ENCODE peak calls at places on chromosomes 6 and 20, in four cellular contexts. One of them, this sample, is unnamed.

GRCh38 chr6:112956696-112957525 is 609.8 kb downstream of the RFPL4B start:
- DNase-seq in activated B cell treated with CpG ODN at 0.5 μM for 24 hours: no peak
- DNase-seq in thoracic aorta: no peak
- DNase-seq in left ventricle myocardium inferior: no peak
- DNase-seq in this sample: no peak

GRCh38 chr20:37295595-37295994 is 6.1 kb downstream of the MANBAL start:
- DNase-seq in activated B cell treated with CpG ODN at 0.5 μM for 24 hours: no peak
- DNase-seq in thoracic aorta: no peak
- DNase-seq in left ventricle myocardium inferior: no peak
- DNase-seq in this sample: no peak

GRCh38 chr20:46350201-46350985 is 42.1 kb upstream of the CDH22 start:
- DNase-seq in activated B cell treated with CpG ODN at 0.5 μM for 24 hours: no peak
- DNase-seq in thoracic aorta: no peak
- DNase-seq in left ventricle myocardium inferior: no peak
- DNase-seq in this sample: no peak

GRCh38 chr6:12175626-12176025 is 114.5 kb upstream of the EDN1 start:
- DNase-seq in activated B cell treated with CpG ODN at 0.5 μM for 24 hours: no peak
- DNase-seq in thoracic aorta: no peak
- DNase-seq in left ventricle myocardium inferior: no peak
- DNase-seq in this sample: no peak

GRCh38 chr6:169780571-169781091 is 29.2 kb downstream of the ERMARD start:
- DNase-seq in activated B cell treated with CpG ODN at 0.5 μM for 24 hours: no peak
- DNase-seq in thoracic aorta: no peak
- DNase-seq in left ventricle myocardium inferior: no peak
- DNase-seq in this sample: no peak

GRCh38 chr6:52904562-52905279 is 4.8 kb downstream of the GSTA3 start:
- DNase-seq in activated B cell treated with CpG ODN at 0.5 μM for 24 hours: no peak
- DNase-seq in thoracic aorta: no peak
- DNase-seq in left ventricle myocardium inferior: no peak
- DNase-seq in this sample: no peak

GRCh38 chr20:23461180-23461579 is 8.5 kb upstream of the CST11 start:
- DNase-seq in activated B cell treated with CpG ODN at 0.5 μM for 24 hours: no peak
- DNase-seq in thoracic aorta: no peak
- DNase-seq in left ventricle myocardium inferior: no peak
- DNase-seq in this sample: no peak

GRCh38 chr6:130434174-130434873 is 68.5 kb downstream of the TMEM200A start:
- DNase-seq in activated B cell treated with CpG ODN at 0.5 μM for 24 hours: no peak
- DNase-seq in thoracic aorta: no peak
- DNase-seq in left ventricle myocardium inferior: no peak
- DNase-seq in this sample: no peak

GRCh38 chr20:1010659-1011058 is 8.5 kb upstream of the RSPO4 start:
- DNase-seq in activated B cell treated with CpG ODN at 0.5 μM for 24 hours: no peak
- DNase-seq in thoracic aorta: no peak
- DNase-seq in left ventricle myocardium inferior: no peak
- DNase-seq in this sample: no peak

GRCh38 chr6:49653942-49654341 is 17.3 kb upstream of the RHAG start:
- DNase-seq in activated B cell treated with CpG ODN at 0.5 μM for 24 hours: no peak
- DNase-seq in thoracic aorta: no peak
- DNase-seq in left ventricle myocardium inferior: no peak
- DNase-seq in this sample: no peak

GRCh38 chr6:72206606-72207005 is 320.3 kb downstream of the RIMS1 start:
- DNase-seq in activated B cell treated with CpG ODN at 0.5 μM for 24 hours: no peak
- DNase-seq in thoracic aorta: no peak
- DNase-seq in left ventricle myocardium inferior: no peak
- DNase-seq in this sample: no peak
- TF ChIP-seq CTCF in activated B cell treated with CpG ODN at 0.5 μM for 24 hours: no peak
- TF ChIP-seq CTCF in thoracic aorta: no peak
- TF ChIP-seq CTCF in left ventricle myocardium inferior: no peak
- TF ChIP-seq CTCF in this sample: no peak

GRCh38 chr20:58777657-58778056 is 73.0 kb downstream of the GNAS-AS1 start:
- DNase-seq in activated B cell treated with CpG ODN at 0.5 μM for 24 hours: no peak
- DNase-seq in thoracic aorta: no peak
- DNase-seq in left ventricle myocardium inferior: no peak
- DNase-seq in this sample: no peak

GRCh38 chr20:58774214-58774613 is 76.5 kb downstream of the GNAS-AS1 start:
- DNase-seq in activated B cell treated with CpG ODN at 0.5 μM for 24 hours: no peak
- DNase-seq in thoracic aorta: no peak
- DNase-seq in left ventricle myocardium inferior: no peak
- DNase-seq in this sample: no peak

GRCh38 chr20:58775371-58775770 is 75.3 kb downstream of the GNAS-AS1 start:
- DNase-seq in activated B cell treated with CpG ODN at 0.5 μM for 24 hours: no peak
- DNase-seq in thoracic aorta: no peak
- DNase-seq in left ventricle myocardium inferior: no peak
- DNase-seq in this sample: no peak

GRCh38 chr20:58776109-58776508 is 74.6 kb downstream of the GNAS-AS1 start:
- DNase-seq in activated B cell treated with CpG ODN at 0.5 μM for 24 hours: no peak
- DNase-seq in thoracic aorta: no peak
- DNase-seq in left ventricle myocardium inferior: no peak
- DNase-seq in this sample: no peak

DNA sequence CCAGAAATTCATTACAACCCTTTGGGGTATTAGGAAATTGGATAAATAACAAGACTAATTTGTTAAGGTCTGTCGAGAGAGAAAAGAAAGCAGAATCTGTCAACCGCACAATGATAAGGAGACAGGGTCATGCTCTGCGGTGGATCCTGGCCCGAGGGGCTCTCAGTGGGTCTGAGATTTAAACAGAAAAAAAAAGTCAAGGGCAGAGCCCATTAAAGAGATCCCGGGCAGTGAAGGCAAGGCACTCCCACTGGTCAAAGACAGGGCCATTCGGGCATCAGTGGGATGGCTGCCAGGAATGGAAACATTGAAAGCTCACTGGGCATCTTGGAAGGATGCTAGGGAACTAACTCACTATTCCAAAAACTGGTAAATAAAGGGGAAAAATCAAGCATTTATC is 77.9 kb downstream of the GNAS-AS1 start:
- DNase-seq in activated B cell treated with CpG ODN at 0.5 μM for 24 hours: no peak
- DNase-seq in thoracic aorta: no peak
- DNase-seq in left ventricle myocardium inferior: no peak
- DNase-seq in this sample: no peak
- TF ChIP-seq CTCF in activated B cell treated with CpG ODN at 0.5 μM for 24 hours: no peak
- TF ChIP-seq CTCF in thoracic aorta: no peak
- TF ChIP-seq CTCF in left ventricle myocardium inferior: no peak
- TF ChIP-seq CTCF in this sample: no peak

DNA sequence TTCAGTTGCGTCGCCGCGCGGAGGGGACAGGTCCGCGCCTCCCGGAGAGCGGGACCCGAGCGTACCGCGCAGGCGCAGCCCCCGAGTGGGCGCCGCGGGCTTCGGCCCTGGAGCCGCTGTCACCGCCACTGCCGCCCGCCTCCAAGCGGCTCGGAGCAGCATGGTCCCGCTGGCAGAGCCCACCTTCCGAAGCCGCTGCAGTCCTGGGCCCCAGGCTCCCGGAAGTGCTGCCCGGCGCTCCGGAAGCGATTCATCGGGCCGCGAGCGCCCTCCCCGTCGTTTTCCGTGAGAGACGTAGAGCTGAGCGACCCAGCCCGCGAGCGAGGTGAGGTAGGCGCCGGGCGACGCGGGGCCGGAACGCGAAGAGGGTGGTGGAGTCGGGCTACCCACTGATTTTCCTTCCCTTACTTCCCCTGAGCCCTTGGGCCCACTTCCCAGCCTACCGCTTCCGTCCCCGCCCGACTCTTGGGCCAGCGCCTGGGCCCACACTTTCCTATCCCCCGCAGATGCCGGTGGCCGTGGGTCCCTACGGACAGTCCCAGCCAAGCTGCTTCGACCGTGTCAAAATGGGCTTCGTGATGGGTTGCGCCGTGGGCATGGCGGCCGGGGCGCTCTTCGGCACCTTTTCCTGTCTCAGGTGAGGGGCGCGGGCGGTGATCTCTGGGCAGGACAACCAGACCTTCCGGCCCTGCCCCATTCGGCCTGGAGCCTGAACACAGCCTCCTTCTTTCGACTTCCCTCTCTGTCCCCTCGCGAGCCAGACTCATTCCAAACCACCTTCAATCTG is at the start of the genes NFS1 and ROMO1:
- DNase-seq in activated B cell treated with CpG ODN at 0.5 μM for 24 hours: peak
- DNase-seq in thoracic aorta: peak
- DNase-seq in left ventricle myocardium inferior: peak
- DNase-seq in this sample: peak
- TF ChIP-seq CTCF in activated B cell treated with CpG ODN at 0.5 μM for 24 hours: no peak
- TF ChIP-seq CTCF in thoracic aorta: peak
- TF ChIP-seq CTCF in left ventricle myocardium inferior: peak
- TF ChIP-seq CTCF in this sample: peak

GRCh38 chr20:62563561-62563960 is 78.7 kb upstream of the SLCO4A1 start:
- DNase-seq in activated B cell treated with CpG ODN at 0.5 μM for 24 hours: no peak
- DNase-seq in thoracic aorta: no peak
- DNase-seq in left ventricle myocardium inferior: no peak
- DNase-seq in this sample: no peak

GRCh38 chr20:62566266-62566665 is 76.0 kb upstream of the SLCO4A1 start:
- DNase-seq in activated B cell treated with CpG ODN at 0.5 μM for 24 hours: no peak
- DNase-seq in thoracic aorta: no peak
- DNase-seq in left ventricle myocardium inferior: no peak
- DNase-seq in this sample: no peak

GRCh38 chr20:62566771-62567170 is 75.5 kb upstream of the SLCO4A1 start:
- DNase-seq in activated B cell treated with CpG ODN at 0.5 μM for 24 hours: no peak
- DNase-seq in thoracic aorta: no peak
- DNase-seq in left ventricle myocardium inferior: no peak
- DNase-seq in this sample: no peak

GRCh38 chr20:62562831-62563230 is 79.5 kb upstream of the SLCO4A1 start:
- DNase-seq in activated B cell treated with CpG ODN at 0.5 μM for 24 hours: no peak
- DNase-seq in thoracic aorta: no peak
- DNase-seq in left ventricle myocardium inferior: no peak
- DNase-seq in this sample: no peak

GRCh38 chr20:62564456-62565245 is 77.7 kb upstream of the SLCO4A1 start:
- DNase-seq in activated B cell treated with CpG ODN at 0.5 μM for 24 hours: no peak
- DNase-seq in thoracic aorta: no peak
- DNase-seq in left ventricle myocardium inferior: no peak
- DNase-seq in this sample: no peak
- TF ChIP-seq CTCF in activated B cell treated with CpG ODN at 0.5 μM for 24 hours: no peak
- TF ChIP-seq CTCF in thoracic aorta: no peak
- TF ChIP-seq CTCF in left ventricle myocardium inferior: no peak
- TF ChIP-seq CTCF in this sample: no peak

DNA sequence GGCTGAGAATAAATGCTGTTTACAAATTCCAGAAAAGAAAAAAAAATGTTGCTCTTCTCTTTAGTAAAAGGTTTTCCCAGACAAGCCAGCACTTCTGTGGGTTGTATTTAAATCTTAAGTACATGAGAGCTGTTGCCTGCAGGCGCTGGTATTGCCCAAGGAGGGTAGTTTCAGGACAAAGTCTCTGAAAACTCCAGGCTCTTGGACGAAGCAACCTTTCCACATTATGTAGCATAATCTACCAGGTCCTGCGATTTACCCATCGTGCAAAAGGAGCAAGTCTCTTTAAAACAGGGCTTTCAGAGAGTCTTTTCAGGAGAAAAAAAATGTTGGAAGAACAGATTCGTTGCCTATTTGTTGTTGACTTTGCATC is 65.6 kb downstream of the PLG start:
- DNase-seq in activated B cell treated with CpG ODN at 0.5 μM for 24 hours: no peak
- DNase-seq in thoracic aorta: no peak
- DNase-seq in left ventricle myocardium inferior: no peak
- DNase-seq in this sample: no peak
- TF ChIP-seq CTCF in activated B cell treated with CpG ODN at 0.5 μM for 24 hours: no peak
- TF ChIP-seq CTCF in thoracic aorta: no peak
- TF ChIP-seq CTCF in left ventricle myocardium inferior: no peak
- TF ChIP-seq CTCF in this sample: no peak

GRCh38 chr6:32069460-32069859 is 31.2 kb downstream of the CYP21A2 start:
- DNase-seq in activated B cell treated with CpG ODN at 0.5 μM for 24 hours: no peak
- DNase-seq in thoracic aorta: no peak
- DNase-seq in left ventricle myocardium inferior: no peak
- DNase-seq in this sample: no peak

GRCh38 chr6:32068867-32069266 is 30.7 kb downstream of the CYP21A2 start:
- DNase-seq in activated B cell treated with CpG ODN at 0.5 μM for 24 hours: no peak
- DNase-seq in thoracic aorta: no peak
- DNase-seq in left ventricle myocardium inferior: no peak
- DNase-seq in this sample: no peak

GRCh38 chr6:32070814-32071466 is 32.7 kb downstream of the CYP21A2 start:
- DNase-seq in activated B cell treated with CpG ODN at 0.5 μM for 24 hours: no peak
- DNase-seq in thoracic aorta: no peak
- DNase-seq in left ventricle myocardium inferior: peak
- DNase-seq in this sample: no peak

GRCh38 chr6:32073066-32073465 is 34.9 kb downstream of the CYP21A2 start:
- DNase-seq in activated B cell treated with CpG ODN at 0.5 μM for 24 hours: no peak
- DNase-seq in thoracic aorta: no peak
- DNase-seq in left ventricle myocardium inferior: no peak
- DNase-seq in this sample: no peak

DNA sequence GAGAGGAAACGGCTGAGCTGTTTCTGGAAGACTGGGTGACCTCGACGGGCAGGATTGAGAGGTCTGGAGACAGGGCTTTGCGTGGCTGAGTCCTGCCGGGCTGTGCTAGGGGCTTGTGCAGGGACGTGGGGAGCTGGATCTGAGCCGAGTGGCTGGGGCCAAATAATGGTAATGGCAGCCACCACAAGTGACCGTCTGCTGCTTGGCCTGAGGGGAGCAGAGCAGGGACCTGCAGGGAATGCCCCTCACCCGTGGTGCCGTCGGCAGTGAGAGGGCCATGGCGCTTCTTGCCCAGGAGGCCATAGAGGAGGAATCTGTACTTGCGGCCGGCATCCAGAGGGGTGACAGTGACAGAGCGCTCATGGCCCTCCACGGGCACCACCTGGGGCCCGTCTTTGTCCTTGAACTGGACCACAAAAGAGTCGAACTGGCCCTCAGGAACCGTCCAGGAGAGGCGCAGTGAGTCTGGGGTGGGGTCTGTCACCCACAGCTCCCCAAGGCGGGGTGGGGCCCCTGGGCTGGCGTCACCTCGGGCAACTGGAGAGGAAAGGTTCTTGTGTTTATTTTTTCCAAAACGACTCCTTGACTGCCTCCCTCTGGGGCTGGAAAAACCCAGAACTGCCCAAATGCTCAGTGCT is 31.8 kb downstream of the CYP21A2 start:
- DNase-seq in activated B cell treated with CpG ODN at 0.5 μM for 24 hours: no peak
- DNase-seq in thoracic aorta: no peak
- DNase-seq in left ventricle myocardium inferior: no peak
- DNase-seq in this sample: no peak
- TF ChIP-seq CTCF in activated B cell treated with CpG ODN at 0.5 μM for 24 hours: no peak
- TF ChIP-seq CTCF in thoracic aorta: no peak
- TF ChIP-seq CTCF in left ventricle myocardium inferior: no peak
- TF ChIP-seq CTCF in this sample: no peak

DNA sequence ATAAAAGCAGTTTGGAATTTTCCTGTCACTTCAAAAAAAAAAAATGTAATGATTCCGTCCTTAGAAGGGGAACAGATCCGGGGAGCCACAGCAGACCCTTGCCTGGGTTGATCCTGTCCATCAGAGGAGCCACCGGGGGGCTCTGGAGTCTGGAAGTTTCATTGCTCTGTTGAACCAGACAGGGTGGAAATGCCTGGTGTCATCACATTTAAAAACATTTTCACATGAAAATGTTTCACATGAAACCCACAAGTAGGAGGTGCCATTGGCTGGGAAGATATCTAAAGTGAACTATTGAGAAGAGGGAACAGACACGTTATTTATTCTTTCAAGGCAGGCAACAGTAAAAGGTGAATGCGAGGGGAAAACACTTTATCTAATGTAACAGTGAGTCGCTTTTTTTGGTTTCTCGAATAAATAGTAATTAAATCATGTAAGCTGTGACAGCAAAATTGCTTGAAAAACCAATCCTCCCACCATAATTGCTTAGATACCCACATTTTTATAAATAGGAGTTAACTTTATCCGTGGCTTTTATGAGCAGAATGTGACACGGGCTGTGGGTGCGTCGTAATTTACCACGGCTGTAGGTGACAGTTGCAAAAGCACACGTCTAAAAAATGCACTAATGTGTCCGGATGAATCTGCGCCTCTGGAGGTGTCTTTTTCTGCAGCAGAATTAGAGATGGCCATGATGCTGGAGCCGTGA is 323.4 kb downstream of the TAF4 start:
- DNase-seq in activated B cell treated with CpG ODN at 0.5 μM for 24 hours: no peak
- DNase-seq in thoracic aorta: no peak
- DNase-seq in left ventricle myocardium inferior: no peak
- DNase-seq in this sample: no peak
- TF ChIP-seq CTCF in activated B cell treated with CpG ODN at 0.5 μM for 24 hours: no peak
- TF ChIP-seq CTCF in thoracic aorta: no peak
- TF ChIP-seq CTCF in left ventricle myocardium inferior: no peak
- TF ChIP-seq CTCF in this sample: no peak

This sample was measured in esophagus squamous epithelium.